ENCODE peak calls at places on chromosomes 12 and 14, in nine cellular contexts. S, J, I, Z, A, M, Q, G and P are unnamed samples.

GRCh38 chr12:132489078-132489601 is 811 bp upstream of the FBRSL1 start:
- DNase-seq in S (peak), J (peak), I (no peak), Z (peak), A (peak), M (no peak), Q (no peak), G (peak), P (no peak)

GRCh38 chr14:67395876-67396189 is 16.1 kb downstream of the PLEK2 start:
- DNase-seq in S (no peak), J (no peak), I (no peak), Z (no peak), A (no peak), M (no peak), Q (no peak), G (no peak), P (no peak)

GRCh38 chr12:109822951-109823411 is 10.2 kb downstream of the TRPV4 start:
- DNase-seq in S (peak), J (no peak), I (no peak), Z (no peak), A (peak), M (no peak), Q (peak), G (no peak), P (no peak)

GRCh38 chr12:113333877-113334785 is 778 bp downstream of the SLC8B1 start:
- DNase-seq in S (peak), J (peak), I (no peak), Z (no peak), A (no peak), M (no peak), Q (no peak), G (no peak), P (no peak)

GRCh38 chr12:55996201-55996714 is 818 bp upstream of the SUOX start:
- DNase-seq in S (no peak), J (peak), I (no peak), Z (peak), A (peak), M (peak), Q (peak), G (peak), P (peak)

GRCh38 chr14:76603713-76604112 is 157.6 kb upstream of the VASH1 start:
- DNase-seq in S (no peak), J (no peak), I (no peak), Z (no peak), A (peak), M (no peak), Q (no peak), G (no peak), P (no peak)

GRCh38 chr14:40630471-40630870 is 976.2 kb upstream of the LRFN5 start:
- DNase-seq in S (no peak), J (no peak), I (no peak), Z (no peak), A (no peak), M (no peak), Q (no peak), G (no peak), P (no peak)

GRCh38 chr14:68786491-68787234 is 6.2 kb downstream of the ZFP36L1 start:
- DNase-seq in S (no peak), J (no peak), I (no peak), Z (no peak), A (no peak), M (no peak), Q (peak), G (no peak), P (no peak)

GRCh38 chr12:46473634-46474201 is 101.1 kb upstream of the SLC38A2 start:
- DNase-seq in S (peak), J (no peak), I (no peak), Z (no peak), A (peak), M (no peak), Q (peak), G (no peak), P (no peak)

GRCh38 chr12:69534389-69534822 is 50.9 kb upstream of the CCT2 start:
- DNase-seq in S (peak), J (peak), I (no peak), Z (no peak), A (no peak), M (no peak), Q (peak), G (no peak), P (no peak)

GRCh38 chr14:34211732-34212131 is 250.3 kb downstream of the SPTSSA start:
- DNase-seq in S (no peak), J (no peak), I (no peak), Z (no peak), A (no peak), M (no peak), Q (no peak), G (no peak), P (no peak)

GRCh38 chr14:101411770-101412169 is 149.5 kb upstream of the DIO3 start:
- DNase-seq in S (no peak), J (no peak), I (no peak), Z (no peak), A (no peak), M (no peak), Q (no peak), G (no peak), P (no peak)

GRCh38 chr12:120007272-120007671 is 18.2 kb downstream of the BICDL1 start:
- DNase-seq in S (no peak), J (peak), I (no peak), Z (peak), A (no peak), M (no peak), Q (no peak), G (peak), P (no peak)

GRCh38 chr12:64187370-64187769 is 34.7 kb downstream of the KICS2 start:
- DNase-seq in S (no peak), J (no peak), I (no peak), Z (no peak), A (no peak), M (no peak), Q (peak), G (no peak), P (no peak)

GRCh38 chr12:51264297-51264696 is 5.9 kb downstream of the SMAGP start:
- DNase-seq in S (no peak), J (no peak), I (no peak), Z (no peak), A (no peak), M (no peak), Q (no peak), G (no peak), P (no peak)

GRCh38 chr14:101760138-101761011 is 1.1 kb upstream of the PPP2R5C start:
- DNase-seq in S (peak), J (peak), I (peak), Z (peak), A (peak), M (peak), Q (peak), G (peak), P (peak)

GRCh38 chr14:80636071-80636470 is 305.5 kb downstream of the CEP128 start:
- DNase-seq in S (no peak), J (no peak), I (no peak), Z (no peak), A (no peak), M (no peak), Q (peak), G (no peak), P (no peak)

GRCh38 chr12:71536279-71536938 is 96.8 kb downstream of the LGR5 start:
- DNase-seq in S (no peak), J (no peak), I (no peak), Z (no peak), A (no peak), M (no peak), Q (no peak), G (no peak), P (no peak)

GRCh38 chr12:124581299-124581698 is 13.9 kb upstream of the NCOR2 start:
- DNase-seq in S (no peak), J (no peak), I (no peak), Z (no peak), A (no peak), M (no peak), Q (no peak), G (no peak), P (no peak)